ENCODE peak calls at places on chromosomes 13 and 19, in nine cellular contexts. I is pancreas, R is NCI-H146, G is H7, M is NCI-H1436, Q is AML-193, V is lung microvascular endothelial cell, H is tibial artery, J is Peyer's patch. L is an unnamed sample.

GRCh38 chr19:1651548-1652394 is 644 bp downstream of the TCF3 start:
- DNase-seq in I (peak), R (peak), G (peak), M (no peak), Q (peak), V (peak), H (peak), J (peak), L (no peak)

GRCh38 chr13:111302045-111302722 is 18.3 kb upstream of the TEX29 start:
- DNase-seq in I (no peak), R (no peak), G (no peak), M (no peak), Q (no peak), V (no peak), H (no peak), J (no peak), L (no peak)

GRCh38 chr19:34323433-34324204 is 41.4 kb upstream of the GPI start:
- DNase-seq in I (no peak), R (no peak), G (peak), M (no peak), Q (no peak), V (no peak), H (no peak), J (peak), L (no peak)

GRCh38 chr13:113832204-113832603 is 31.7 kb downstream of the GAS6 start:
- DNase-seq in I (no peak), R (no peak), G (no peak), M (no peak), Q (no peak), V (no peak), H (no peak), J (peak), L (no peak)

GRCh38 chr19:16156904-16157303 is 13.4 kb downstream of the HSH2D start:
- DNase-seq in I (no peak), R (no peak), G (no peak), M (no peak), Q (no peak), V (no peak), H (no peak), J (no peak), L (no peak)

GRCh38 chr13:55977436-55977835 is 1163.3 kb upstream of the PRR20A start:
- DNase-seq in I (no peak), R (no peak), G (no peak), M (no peak), Q (no peak), V (no peak), H (no peak), J (no peak), L (no peak)

GRCh38 chr19:948842-949496 is 23.1 kb downstream of the ARID3A start:
- DNase-seq in I (no peak), R (no peak), G (no peak), M (no peak), Q (no peak), V (no peak), H (no peak), J (peak), L (no peak)

GRCh38 chr13:22107549-22107948 is 436.7 kb downstream of the FGF9 start:
- DNase-seq in I (peak), R (no peak), G (no peak), M (no peak), Q (no peak), V (no peak), H (no peak), J (no peak), L (no peak)

GRCh38 chr13:78241278-78241919 is 322.8 kb upstream of the EDNRB start:
- DNase-seq in I (peak), R (peak), G (peak), M (peak), Q (peak), V (peak), H (no peak), J (peak), L (no peak)

GRCh38 chr19:35767288-35768081 is 7.9 kb upstream of the ARHGAP33 start:
- DNase-seq in I (peak), R (no peak), G (peak), M (no peak), Q (no peak), V (no peak), H (no peak), J (no peak), L (no peak)

GRCh38 chr19:34313188-34313587 is 51.8 kb upstream of the GPI start:
- DNase-seq in I (no peak), R (no peak), G (no peak), M (no peak), Q (no peak), V (no peak), H (no peak), J (peak), L (no peak)

GRCh38 chr19:53132231-53132991 is at the start of gene ZNF415:
- DNase-seq in I (peak), R (peak), G (peak), M (no peak), Q (peak), V (peak), H (peak), J (peak), L (peak)

GRCh38 chr13:40125336-40125735 is 469.9 kb downstream of the COG6 start:
- DNase-seq in I (no peak), R (no peak), G (no peak), M (no peak), Q (no peak), V (no peak), H (no peak), J (no peak), L (no peak)

GRCh38 chr13:112664501-112665203 is 25.2 kb upstream of the ATP11A start:
- DNase-seq in I (no peak), R (peak), G (no peak), M (no peak), Q (no peak), V (no peak), H (no peak), J (no peak), L (no peak)

GRCh38 chr13:105599477-105600037 is 935.9 kb downstream of the EFNB2 start:
- DNase-seq in I (no peak), R (no peak), G (no peak), M (no peak), Q (no peak), V (no peak), H (no peak), J (no peak), L (no peak)

GRCh38 chr19:24004166-24004565 is 82.8 kb upstream of the ZNF254 start:
- DNase-seq in I (no peak), R (peak), G (no peak), M (no peak), Q (no peak), V (no peak), H (no peak), J (no peak), L (no peak)

GRCh38 chr13:19862511-19863313 is 737 bp downstream of the ZMYM5 start:
- DNase-seq in I (peak), R (peak), G (peak), M (no peak), Q (peak), V (peak), H (peak), J (peak), L (no peak)

GRCh38 chr19:13234518-13234917 is 84.3 kb downstream of the IER2 start:
- DNase-seq in I (peak), R (no peak), G (peak), M (no peak), Q (no peak), V (no peak), H (peak), J (peak), L (no peak)

GRCh38 chr19:40640744-40641143 is 39.6 kb downstream of the LTBP4 start:
- DNase-seq in I (no peak), R (no peak), G (peak), M (no peak), Q (no peak), V (no peak), H (no peak), J (no peak), L (no peak)

GRCh38 chr19:6572217-6572616 is 18.7 kb downstream of the CD70 start:
- DNase-seq in I (no peak), R (no peak), G (no peak), M (no peak), Q (peak), V (no peak), H (peak), J (peak), L (no peak)

GRCh38 chr19:16659464-16659831 is 496 bp downstream of the SMIM7 start:
- DNase-seq in I (no peak), R (no peak), G (no peak), M (no peak), Q (no peak), V (no peak), H (no peak), J (no peak), L (no peak)

GRCh38 chr13:53631511-53631910 is 602.9 kb downstream of the OLFM4 start:
- DNase-seq in I (no peak), R (no peak), G (no peak), M (no peak), Q (no peak), V (no peak), H (no peak), J (no peak), L (no peak)

GRCh38 chr13:71922191-71922590 is 55.2 kb upstream of the DACH1 start:
- DNase-seq in I (no peak), R (no peak), G (no peak), M (no peak), Q (no peak), V (no peak), H (no peak), J (no peak), L (no peak)

GRCh38 chr19:14349426-14349825 is 31.8 kb upstream of the ADGRE5 start:
- DNase-seq in I (no peak), R (no peak), G (no peak), M (no peak), Q (no peak), V (peak), H (no peak), J (no peak), L (no peak)

GRCh38 chr19:39128511-39129079 is 3.0 kb downstream of the PAK4 start:
- DNase-seq in I (no peak), R (no peak), G (peak), M (no peak), Q (no peak), V (no peak), H (no peak), J (peak), L (no peak)

GRCh38 chr13:98326274-98326673 is 149.2 kb upstream of the RNF113B start:
- DNase-seq in I (no peak), R (peak), G (no peak), M (no peak), Q (no peak), V (no peak), H (no peak), J (no peak), L (no peak)

GRCh38 chr19:54532528-54532927 is 29.9 kb downstream of the LAIR2 start:
- DNase-seq in I (no peak), R (no peak), G (no peak), M (no peak), Q (no peak), V (no peak), H (no peak), J (no peak), L (no peak)

GRCh38 chr13:97307882-97308624 is 85.9 kb downstream of the MBNL2 start:
- DNase-seq in I (peak), R (peak), G (no peak), M (no peak), Q (no peak), V (peak), H (no peak), J (no peak), L (no peak)

GRCh38 chr19:41327499-41328156 is 17.7 kb downstream of the CCDC97 start:
- DNase-seq in I (peak), R (peak), G (peak), M (peak), Q (peak), V (peak), H (peak), J (peak), L (peak)

GRCh38 chr19:5952193-5953033 is 25.5 kb downstream of the RANBP3 start:
- DNase-seq in I (no peak), R (no peak), G (no peak), M (no peak), Q (no peak), V (no peak), H (no peak), J (no peak), L (no peak)

GRCh38 chr19:3814648-3815047 is 28.5 kb upstream of the MATK start:
- DNase-seq in I (no peak), R (no peak), G (no peak), M (no peak), Q (no peak), V (no peak), H (no peak), J (no peak), L (no peak)

GRCh38 chr19:8004723-8005513 is 523 bp downstream of the ELAVL1 start:
- DNase-seq in I (no peak), R (peak), G (peak), M (no peak), Q (no peak), V (peak), H (no peak), J (no peak), L (no peak)

GRCh38 chr19:35447870-35448492 is at the start of gene FFAR2:
- DNase-seq in I (no peak), R (no peak), G (no peak), M (no peak), Q (no peak), V (no peak), H (no peak), J (no peak), L (no peak)

GRCh38 chr19:1237754-1238372 is at the start of gene CBARP:
- DNase-seq in I (no peak), R (peak), G (peak), M (no peak), Q (no peak), V (peak), H (no peak), J (peak), L (no peak)

GRCh38 chr13:35785563-35786327 is 309.3 kb upstream of the MAB21L1 start:
- DNase-seq in I (no peak), R (no peak), G (no peak), M (no peak), Q (no peak), V (no peak), H (no peak), J (no peak), L (no peak)

GRCh38 chr13:35978607-35979316 is 152.4 kb downstream of the DCLK1 start:
- DNase-seq in I (peak), R (peak), G (peak), M (peak), Q (peak), V (peak), H (peak), J (no peak), L (no peak)

GRCh38 chr13:78100481-78100880 is 181.8 kb upstream of the EDNRB start:
- DNase-seq in I (no peak), R (no peak), G (no peak), M (no peak), Q (no peak), V (no peak), H (no peak), J (no peak), L (no peak)

L was measured in omental fat pad.